ENCODE peak calls at places on chromosomes 5 and 9, in five cellular contexts. C is hepatocyte; B is BE2C; A is CD4-positive, CD25-positive, alpha-beta regulatory T cell; S is fibroblast of lung. N is an unnamed sample. For H3K4me1, the result is how much of the 10 kb centered on the place peaks cover.

GRCh38 chr5:144134181-144134827 is 36.2 kb downstream of the YIPF5 start:
- DNase-seq in A (no peak), B (no peak), S (no peak), C (no peak), N (no peak)

GRCh38 chr5:58764199-58764598 is 181.3 kb downstream of the RAB3C start:
- DNase-seq in A (no peak), B (no peak), S (no peak), C (peak), N (no peak)

GRCh38 chr9:135282001-135282731 is 194.7 kb downstream of the OLFM1 start:
- DNase-seq in B (peak), C (peak), A (no peak), S (peak), N (peak)

GRCh38 chr9:19994296-19994695 is 205.5 kb upstream of the SLC24A2 start:
- DNase-seq in A (no peak), S (peak), B (no peak), C (no peak), N (no peak)

GRCh38 chr5:71895546-71895945 is 176.5 kb downstream of the CARTPT start:
- DNase-seq in S (no peak), C (no peak), B (no peak), A (no peak), N (no peak)

GRCh38 chr9:101706929-101707328 is 31.5 kb downstream of the GRIN3A start:
- DNase-seq in S (no peak), C (no peak), A (no peak), B (no peak), N (no peak)

GRCh38 chr9:69801994-69802393 is 18.6 kb upstream of the CFAP95 start:
- DNase-seq in A (no peak), B (no peak), S (no peak), C (peak), N (no peak)

GRCh38 chr9:121929893-121930875 is 162.9 kb downstream of the TTLL11 start:
- DNase-seq in B (peak), A (no peak), C (no peak), S (no peak), N (no peak)

GRCh38 chr5:36237756-36238155 is 4.0 kb downstream of the NADK2 start:
- DNase-seq in B (no peak), S (no peak), A (no peak), C (peak), N (no peak)

GRCh38 chr5:177303925-177304391 is 359 bp downstream of the PRELID1 start:
- DNase-seq in B (no peak), A (no peak), C (no peak), S (peak), N (no peak)

GRCh38 chr5:447501-447900 is 4.5 kb downstream of the EXOC3 start:
- DNase-seq in A (no peak), C (no peak), B (no peak), S (no peak), N (no peak)

GRCh38 chr9:109499631-109500120 is 1.6 kb upstream of the PTPN3 start:
- DNase-seq in A (no peak), B (peak), C (peak), S (no peak), N (no peak)

GRCh38 chr5:106290841-106291240 is 1379.9 kb downstream of the EFNA5 start:
- DNase-seq in A (no peak), B (no peak), S (peak), C (no peak), N (no peak)

GRCh38 chr5:132253008-132253441 is 4.5 kb upstream of the PDLIM4 start:
- DNase-seq in A (no peak), C (peak), B (no peak), S (no peak), N (no peak)

GRCh38 chr9:122988919-122989614 is 44.4 kb upstream of the GPR21 start:
- DNase-seq in B (no peak), A (no peak), C (no peak), S (no peak), N (no peak)

GRCh38 chr5:40017151-40017550 is 592.4 kb upstream of the DAB2 start:
- DNase-seq in C (no peak), B (no peak), S (no peak), A (no peak), N (no peak)

GRCh38 chr5:162139190-162139589 is 71.6 kb downstream of the GABRG2 start:
- DNase-seq in B (no peak), C (no peak), S (no peak), A (no peak), N (no peak)

GRCh38 chr9:36818242-36818938 is 215.7 kb downstream of the PAX5 start:
- DNase-seq in A (no peak), C (no peak), B (peak), S (no peak), N (no peak)

GRCh38 chr5:73797142-73797530 is 171.1 kb downstream of the ARHGEF28 start:
- DNase-seq in S (no peak), B (no peak), C (no peak), A (no peak), N (no peak)

GRCh38 chr5:152349683-152350526 is 55.2 kb downstream of the NMUR2 start:
- DNase-seq in S (peak), C (peak), A (no peak), B (peak), N (peak)

GRCh38 chr5:61286446-61287132 is 45.5 kb upstream of the ZSWIM6 start:
- DNase-seq in A (no peak), B (no peak), S (peak), C (no peak), N (no peak)

GRCh38 chr9:71518045-71518888 is 250.0 kb downstream of the CEMIP2 start:
- DNase-seq in S (peak), A (no peak), B (no peak), C (peak), N (no peak)

GRCh38 chr5:72507360-72508238 is at the start of gene ZNF366:
- DNase-seq in A (no peak), S (no peak), C (peak), B (no peak), N (no peak)

GRCh38 chr5:39009280-39009679 is 64.9 kb downstream of the RICTOR start:
- DNase-seq in C (no peak), A (no peak), S (no peak), B (no peak), N (no peak)

GRCh38 chr9:105455836-105456475 is 8.1 kb downstream of the FSD1L start:
- DNase-seq in A (no peak), C (no peak), S (no peak), B (no peak), N (no peak)

GRCh38 chr5:151670953-151671636 is 15.6 kb downstream of the SPARC start:
- DNase-seq in A (no peak), C (no peak), B (no peak), S (no peak), N (no peak)

GRCh38 chr9:101268426-101268825 is 116.4 kb downstream of the BAAT start:
- DNase-seq in B (no peak), A (no peak), S (no peak), C (no peak), N (no peak)

GRCh38 chr9:1125741-1126140 is 75.6 kb downstream of the DMRT2 start:
- DNase-seq in C (no peak), B (no peak), A (no peak), S (no peak), N (no peak)

GRCh38 chr5:104734046-104734445 is 1171.5 kb upstream of the NUDT12 start:
- DNase-seq in B (no peak), C (no peak), S (no peak), A (no peak), N (no peak)

GRCh38 chr9:124219290-124219605 is 38.5 kb upstream of the NEK6 start:
- DNase-seq in S (no peak), C (no peak), B (no peak), A (no peak), N (no peak)

GRCh38 chr9:73038613-73039012 is 85.8 kb upstream of the ALDH1A1 start:
- DNase-seq in C (no peak), S (peak), A (no peak), B (no peak), N (no peak)

GRCh38 chr9:95506692-95507455 is 9.9 kb downstream of the PTCH1 start:
- DNase-seq in C (peak), A (no peak), S (peak), B (peak), N (no peak)

GRCh38 chr5:51226420-51226735 is 156.9 kb upstream of the ISL1 start:
- DNase-seq in B (no peak), A (no peak), S (no peak), C (peak), N (no peak)

GRCh38 chr5:130652178-130652577 is 512.9 kb downstream of the HINT1 start:
- DNase-seq in S (peak), A (no peak), B (no peak), C (peak), N (no peak)

GRCh38 chr5:60972225-60972624 is 27.2 kb downstream of the NDUFAF2 start:
- DNase-seq in C (no peak), A (no peak), S (no peak), B (no peak), N (no peak)

GRCh38 chr5:42423285-42424152 is at the start of gene GHR:
- DNase-seq in B (peak), S (peak), A (no peak), C (peak), N (no peak)

GRCh38 chr9:97773723-97774122 is 76.6 kb upstream of the XPA start:
- DNase-seq in B (no peak), S (peak), A (no peak), C (no peak), N (no peak)

GRCh38 chr9:106864533-106865143 is 1.7 kb downstream of the ZNF462 start:
- DNase-seq in C (peak), B (peak), S (peak), A (no peak), N (no peak)

GRCh38 chr9:132169672-132170392 is 8.0 kb downstream of the NTNG2 start:
- DNase-seq in A (peak), C (peak), S (peak), B (peak), N (peak)
- H3K4me1 ChIP-seq in A (under half), C (under half), S (under half), B (under half), N (under half)

GRCh38 chr9:90969021-90969675 is 167.5 kb downstream of the SYK start:
- DNase-seq in B (no peak), C (no peak), S (no peak), A (no peak), N (no peak)
- H3K4me1 ChIP-seq in B (under half), C (under half), S (under half), A (under half), N (under half)

GRCh38 chr5:138029501-138029900 is 3.4 kb downstream of the FAM13B start:
- DNase-seq in B (no peak), C (no peak), A (no peak), S (no peak), N (no peak)

GRCh38 chr5:138033275-138033808 is 463 bp upstream of the FAM13B start:
- DNase-seq in B (no peak), A (no peak), S (peak), C (no peak), N (no peak)

GRCh38 chr5:138032572-138033274 is at the start of gene FAM13B:
- DNase-seq in B (peak), A (peak), C (peak), S (peak), N (peak)

GRCh38 chr5:138032028-138032571 is 779 bp downstream of the FAM13B start:
- DNase-seq in A (peak), C (peak), S (peak), B (no peak), N (no peak)

GRCh38 chr5:138029944-138030343 is 2.9 kb downstream of the FAM13B start:
- DNase-seq in B (no peak), S (no peak), C (no peak), A (no peak), N (no peak)
- H3K4me1 ChIP-seq in B (under half), S (under half), C (under half), A (half or more), N (under half)

GRCh38 chr9:136796238-136796774 is at the start of gene CCDC183:
- DNase-seq in C (no peak), B (no peak), A (no peak), S (no peak), N (no peak)

GRCh38 chr9:136798708-136799078 is 2.6 kb downstream of the CCDC183 start:
- DNase-seq in B (no peak), C (no peak), S (no peak), A (no peak), N (no peak)

GRCh38 chr9:136802321-136802720 is 5.4 kb upstream of the RABL6 start:
- DNase-seq in B (no peak), C (no peak), A (no peak), S (no peak), N (no peak)

GRCh38 chr9:136799854-136800657 is 3.9 kb downstream of the CCDC183 start:
- DNase-seq in S (peak), A (peak), B (peak), C (peak), N (peak)

GRCh38 chr9:136799079-136799853 is 3.1 kb downstream of the CCDC183 start:
- DNase-seq in C (peak), A (no peak), S (no peak), B (no peak), N (no peak)
- H3K4me1 ChIP-seq in C (under half), A (under half), S (under half), B (under half), N (under half)

GRCh38 chr5:135574493-135574892 is 4.3 kb downstream of the CXCL14 start:
- DNase-seq in A (no peak), S (no peak), C (no peak), B (no peak), N (no peak)
- H3K4me1 ChIP-seq in A (under half), S (under half), C (under half), B (under half), N (under half)

DNA sequence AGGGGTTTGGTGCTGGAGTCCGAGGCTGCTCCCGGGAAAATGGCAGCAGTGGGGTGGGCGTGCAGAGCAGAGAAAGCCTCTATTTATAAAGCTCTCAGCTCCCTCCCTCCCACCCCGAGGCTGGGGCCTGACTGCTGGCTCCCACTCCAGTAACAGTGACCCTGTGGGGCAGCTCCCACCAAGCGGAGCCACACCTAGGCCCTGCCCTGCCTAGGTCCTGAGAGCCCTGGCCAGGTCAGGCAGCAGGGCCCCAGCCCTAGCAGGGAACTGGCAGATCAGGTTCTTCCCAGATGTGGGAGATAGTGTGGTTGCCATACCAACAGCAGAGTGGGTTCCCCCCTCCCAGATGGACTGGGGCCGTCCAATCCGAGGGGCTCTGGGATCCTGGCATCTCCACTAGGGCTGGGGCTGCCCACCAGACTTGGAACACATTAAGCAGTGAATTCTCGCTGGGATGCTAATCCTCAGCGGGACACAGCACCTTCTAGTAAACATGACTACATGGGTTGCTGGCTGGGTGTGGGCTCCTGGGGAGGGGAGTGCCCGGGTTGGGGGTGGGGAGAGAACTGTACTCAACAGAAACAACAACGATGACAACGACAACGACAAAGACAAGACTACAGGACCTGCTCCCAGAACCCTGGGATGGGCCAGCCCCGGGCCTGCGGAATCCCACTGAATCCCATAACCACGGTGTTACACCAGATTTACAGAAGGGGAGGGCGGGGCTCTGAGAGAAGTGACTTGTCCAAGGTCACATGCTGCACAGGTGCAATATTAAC is 1.5 kb downstream of the SH3GLB2 start:
- DNase-seq in C (peak), S (peak), A (no peak), B (peak), N (no peak)
- H3K4me1 ChIP-seq in C (under half), S (under half), A (under half), B (under half), N (under half)

GRCh38 chr5:10621837-10622236 is 58.0 kb downstream of the ANKRD33B start:
- DNase-seq in S (no peak), B (no peak), A (no peak), C (no peak), N (no peak)
- H3K4me1 ChIP-seq in S (under half), B (under half), A (under half), C (under half), N (under half)

DNA sequence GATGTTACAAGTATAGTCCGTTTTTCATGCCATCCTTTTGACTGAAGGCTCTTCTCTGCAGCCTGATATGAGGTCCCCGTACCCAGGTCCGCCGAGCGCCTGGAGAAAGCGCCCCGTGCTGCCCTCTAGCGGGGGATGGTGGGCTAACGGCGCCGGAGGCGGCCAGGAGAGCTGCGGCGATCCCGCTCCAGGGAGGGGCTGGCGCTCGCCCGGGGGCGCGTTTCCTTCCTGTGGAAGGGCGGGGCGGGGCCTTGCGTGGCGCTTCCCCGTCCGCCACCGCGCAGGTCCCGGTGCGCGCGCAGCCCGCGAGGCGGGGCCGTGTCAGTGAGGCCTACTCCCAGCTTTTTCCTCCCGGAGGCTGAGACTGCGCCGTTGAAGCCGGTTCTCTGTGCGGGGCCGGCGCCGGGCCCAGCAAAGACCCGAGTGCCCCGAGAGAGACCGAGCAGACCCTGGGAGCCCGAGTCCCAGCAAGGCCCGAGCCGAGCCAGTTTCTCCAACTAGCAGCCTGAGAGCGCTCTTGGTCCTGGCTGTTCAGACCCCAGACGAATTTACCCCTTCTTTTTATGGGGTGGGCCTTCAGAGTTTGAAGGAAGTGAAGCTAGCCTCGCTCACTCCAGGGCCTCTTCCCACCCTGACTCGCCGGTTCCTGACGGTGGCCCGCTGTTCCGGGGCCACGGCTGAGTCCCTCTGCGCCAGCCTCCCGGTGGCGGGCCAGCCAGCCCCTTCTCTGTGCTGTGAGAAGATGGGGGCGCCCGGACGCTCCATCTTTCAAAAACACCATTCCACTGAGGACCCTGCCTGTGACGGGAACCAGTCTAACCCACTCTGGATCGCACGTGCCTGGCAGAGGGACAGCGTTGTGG is 9.7 kb upstream of the PHF2 start:
- DNase-seq in A (peak), B (peak), C (peak), S (peak), N (peak)
- H3K4me1 ChIP-seq in A (under half), B (under half), C (under half), S (under half), N (under half)